ENCODE peak calls at places on chromosome 19, in five cellular contexts. N is NCI-H187 treated with DMSO at 0.1 percent for 48 hours, H is aorta, B is ovary, P is astrocyte of the cerebellum. W is an unnamed sample.

GRCh38 chr19:45171211-45171623 is 6.8 kb downstream of the TRAPPC6A start:
- DNase-seq in H (no peak), P (no peak), N (no peak), B (no peak), W (no peak)

GRCh38 chr19:30811397-30812098 is 439.4 kb downstream of the ZNF536 start:
- DNase-seq in P (no peak), N (no peak), B (no peak), H (no peak), W (no peak)

GRCh38 chr19:33684550-33685303 is 63.0 kb downstream of the CHST8 start:
- DNase-seq in H (peak), N (no peak), P (no peak), B (no peak), W (no peak)

GRCh38 chr19:15199652-15200574 is 882 bp downstream of the NOTCH3 start:
- DNase-seq in H (peak), P (no peak), B (no peak), N (no peak), W (no peak)

GRCh38 chr19:40542197-40542859 is 34.3 kb upstream of the SHKBP1 start:
- DNase-seq in H (peak), B (peak), N (no peak), P (no peak), W (no peak)

GRCh38 chr19:2227415-2228156 is 8.5 kb downstream of the PLEKHJ1 start:
- DNase-seq in B (no peak), N (no peak), P (no peak), H (no peak), W (no peak)

GRCh38 chr19:49442354-49442753 is 1.0 kb upstream of the SLC17A7 start:
- DNase-seq in N (no peak), P (no peak), H (no peak), B (no peak), W (no peak)

GRCh38 chr19:46466536-46467199 is 4.7 kb downstream of the PNMA8A start:
- DNase-seq in H (peak), P (peak), N (no peak), B (peak), W (no peak)

GRCh38 chr19:58346961-58347929 is 6.0 kb downstream of the A1BG start:
- DNase-seq in N (no peak), H (peak), B (no peak), P (peak), W (peak)

GRCh38 chr19:45446295-45446694 is 21.5 kb upstream of the FOSB start:
- DNase-seq in B (no peak), P (no peak), N (no peak), H (no peak), W (no peak)

GRCh38 chr19:39307822-39308530 is 11.8 kb downstream of the IFNL1 start:
- DNase-seq in P (no peak), N (no peak), B (no peak), H (peak), W (no peak)

GRCh38 chr19:23817519-23817918 is 58.8 kb upstream of the ZNF681 start:
- DNase-seq in B (no peak), N (no peak), P (no peak), H (no peak), W (no peak)

GRCh38 chr19:32876919-32877285 is 7.3 kb upstream of the SLC7A9 start:
- DNase-seq in H (no peak), B (no peak), N (no peak), P (peak), W (no peak)

GRCh38 chr19:44573183-44573582 is 40.2 kb upstream of the IGSF23 start:
- DNase-seq in P (no peak), N (no peak), B (no peak), H (no peak), W (no peak)

GRCh38 chr19:1001538-1002166 is 1.4 kb downstream of the GRIN3B start:
- DNase-seq in H (peak), N (no peak), B (no peak), P (no peak), W (no peak)

GRCh38 chr19:44723952-44724319 is 24.6 kb upstream of the BCL3 start:
- DNase-seq in B (peak), P (peak), N (no peak), H (peak), W (no peak)

GRCh38 chr19:38190793-38191192 is 33.2 kb downstream of the DPF1 start:
- DNase-seq in P (no peak), N (no peak), H (no peak), B (no peak), W (no peak)

GRCh38 chr19:48752511-48753365 is at the start of gene FUT1:
- DNase-seq in H (peak), P (no peak), N (peak), B (no peak), W (peak)

GRCh38 chr19:31180907-31181306 is 168.3 kb downstream of the TSHZ3 start:
- DNase-seq in P (no peak), B (no peak), H (no peak), N (no peak), W (no peak)

GRCh38 chr19:55080915-55081772 is 5.5 kb downstream of the EPS8L1 start:
- DNase-seq in H (peak), N (peak), P (no peak), B (no peak), W (no peak)

GRCh38 chr19:14039181-14039580 is 7.6 kb downstream of the IL27RA start:
- DNase-seq in N (no peak), B (no peak), H (no peak), P (no peak), W (no peak)

GRCh38 chr19:48918801-48919247 is 14.7 kb upstream of the DHDH start:
- DNase-seq in P (no peak), N (no peak), H (no peak), B (no peak), W (no peak)

GRCh38 chr19:40583283-40583682 is 6.6 kb downstream of the SHKBP1 start:
- DNase-seq in N (no peak), H (no peak), B (no peak), P (no peak), W (no peak)

GRCh38 chr19:43438291-43439162 is 23.8 kb downstream of the TEX101 start:
- DNase-seq in B (peak), P (no peak), H (no peak), N (no peak), W (no peak)

GRCh38 chr19:45420871-45421270 is 2.8 kb downstream of the ERCC1 start:
- DNase-seq in B (no peak), N (no peak), H (no peak), P (no peak), W (no peak)

GRCh38 chr19:19661675-19662251 is 1.7 kb downstream of the ATP13A1 start:
- DNase-seq in H (no peak), P (no peak), B (no peak), N (no peak), W (no peak)

GRCh38 chr19:31110331-31110730 is 238.9 kb downstream of the TSHZ3 start:
- DNase-seq in B (peak), H (no peak), P (no peak), N (no peak), W (no peak)

GRCh38 chr19:56066152-56067023 is 54.7 kb downstream of the ZNF787 start:
- DNase-seq in N (no peak), H (peak), P (peak), B (peak), W (no peak)

GRCh38 chr19:50835103-50835784 is 1.9 kb upstream of the KLK15 start:
- DNase-seq in H (no peak), P (no peak), N (no peak), B (no peak), W (no peak)